ENCODE peak calls at places on chromosome 19, in five cellular contexts. R, O, K, W and Y are unnamed samples.

GRCh38 chr19:56869886-56870285 is 29.4 kb upstream of the PEG3 start:
- DNase-seq in R (no peak), O (no peak), W (no peak), K (no peak), Y (no peak)

GRCh38 chr19:46537136-46538097 is 41.8 kb upstream of the PNMA8B start:
- DNase-seq in K (peak), O (no peak), W (no peak), R (peak), Y (no peak)

GRCh38 chr19:34232566-34233481 is 21.5 kb upstream of the GARRE1 start:
- DNase-seq in K (no peak), O (peak), R (no peak), W (no peak), Y (no peak)

GRCh38 chr19:16846901-16847300 is 17.7 kb downstream of the SIN3B start:
- DNase-seq in W (no peak), O (no peak), R (no peak), K (no peak), Y (no peak)

GRCh38 chr19:658916-659839 is 3.8 kb downstream of the RNF126 start:
- DNase-seq in R (no peak), O (peak), W (no peak), K (peak), Y (no peak)

GRCh38 chr19:42110658-42111057 is 21.6 kb downstream of the POU2F2 start:
- DNase-seq in R (no peak), O (no peak), W (no peak), K (no peak), Y (no peak)

GRCh38 chr19:50255115-50255514 is 51.7 kb downstream of the MYH14 start:
- DNase-seq in K (no peak), R (no peak), O (no peak), W (no peak), Y (no peak)

GRCh38 chr19:2097330-2098327 is 914 bp downstream of the IZUMO4 start:
- DNase-seq in K (peak), W (no peak), O (no peak), R (no peak), Y (no peak)

GRCh38 chr19:33754361-33754760 is 42.3 kb upstream of the KCTD15 start:
- DNase-seq in R (no peak), K (no peak), O (no peak), W (no peak), Y (no peak)

GRCh38 chr19:13738073-13738472 is 26.2 kb upstream of the MRI1 start:
- DNase-seq in W (no peak), K (no peak), O (no peak), R (no peak), Y (no peak)

GRCh38 chr19:44529541-44529940 is at the start of gene CEACAM20:
- DNase-seq in W (no peak), K (no peak), R (no peak), O (no peak), Y (no peak)

GRCh38 chr19:49985926-49986325 is 25.0 kb upstream of the SIGLEC11 start:
- DNase-seq in W (no peak), K (no peak), R (no peak), O (no peak), Y (no peak)

GRCh38 chr19:21202865-21203494 is 61.1 kb downstream of the ZNF431 start:
- DNase-seq in W (no peak), K (no peak), O (no peak), R (no peak), Y (no peak)

GRCh38 chr19:30539981-30540380 is 167.8 kb downstream of the ZNF536 start:
- DNase-seq in O (no peak), R (no peak), K (no peak), W (no peak), Y (no peak)

GRCh38 chr19:16899566-16900075 is 10.8 kb downstream of the F2RL3 start:
- DNase-seq in R (no peak), W (no peak), O (no peak), K (no peak), Y (no peak)

GRCh38 chr19:33429891-33430673 is 56.6 kb downstream of the CEBPG start:
- DNase-seq in R (no peak), O (no peak), K (peak), W (no peak), Y (no peak)

GRCh38 chr19:18431351-18432197 is 6.4 kb downstream of the ISYNA1 start:
- DNase-seq in O (no peak), K (no peak), W (no peak), R (no peak), Y (no peak)

GRCh38 chr19:1376415-1376805 is 7.3 kb upstream of the NDUFS7 start:
- DNase-seq in R (no peak), W (no peak), O (no peak), K (no peak), Y (no peak)

GRCh38 chr19:29771708-29772415 is 39.9 kb upstream of the CCNE1 start:
- DNase-seq in R (no peak), W (no peak), O (no peak), K (no peak), Y (no peak)

GRCh38 chr19:35114656-35115537 is 726 bp upstream of the FXYD3 start:
- DNase-seq in R (peak), K (peak), W (no peak), O (peak), Y (no peak)

GRCh38 chr19:28578786-28579505 is 634.0 kb downstream of the UQCRFS1 start:
- DNase-seq in K (no peak), W (no peak), R (no peak), O (no peak), Y (no peak)